ENCODE peak calls at places on chromosomes 2 and 18, in eight cellular contexts. V is GM20000, L is neural crest cell, W is GM10248, O is breast epithelium, T is MM.1S, G is MCF 10A, S is RWPE1. Q is an unnamed sample.

GRCh38 chr18:10401489-10401888 is 52.9 kb upstream of the APCDD1 start:
- DNase-seq in V (no peak), L (no peak), W (no peak), O (no peak), T (no peak), G (peak; percentile 8), S (peak; percentile 29), Q (peak; percentile 37)

GRCh38 chr2:228048838-228049490 is 132.5 kb downstream of the SPHKAP start:
- DNase-seq in V (peak; percentile 3), L (peak; percentile 17), W (no peak), O (no peak), T (peak; percentile 52), G (peak; percentile 89), S (peak; percentile 71), Q (no peak)

GRCh38 chr2:219552382-219553167 is 8.7 kb downstream of the TMEM198 start:
- DNase-seq in V (peak; percentile 98), L (peak; percentile 93), W (peak; percentile 94), O (peak; percentile 76), T (peak; percentile 44), G (peak; percentile 75), S (peak; percentile 88), Q (peak; percentile 77)

GRCh38 chr2:38653715-38654494 is 12.0 kb upstream of the GALM start:
- DNase-seq in V (no peak), L (no peak), W (no peak), O (no peak), T (no peak), G (no peak), S (peak; percentile 27), Q (no peak)

GRCh38 chr18:24491882-24492281 is 31.4 kb downstream of the HRH4 start:
- DNase-seq in V (peak; percentile 24), L (no peak), W (peak; percentile 38), O (no peak), T (peak; percentile 75), G (no peak), S (no peak), Q (no peak)

GRCh38 chr2:111121028-111121872 is 536 bp downstream of the BCL2L11 start:
- DNase-seq in V (peak; percentile 58), L (peak; percentile 51), W (peak; percentile 34), O (peak; percentile 30), T (peak; percentile 44), G (peak; percentile 53), S (peak; percentile 27), Q (no peak)

GRCh38 chr2:233198026-233198425 is 53.4 kb upstream of the ATG16L1 start:
- DNase-seq in V (no peak), L (no peak), W (no peak), O (no peak), T (no peak), G (no peak), S (no peak), Q (no peak)

GRCh38 chr2:223469270-223470057 is 132.7 kb downstream of the SCG2 start:
- DNase-seq in V (no peak), L (no peak), W (no peak), O (no peak), T (no peak), G (peak; percentile 33), S (no peak), Q (no peak)

GRCh38 chr2:238655974-238656722 is 191.7 kb upstream of the TWIST2 start:
- DNase-seq in V (no peak), L (no peak), W (no peak), O (no peak), T (no peak), G (no peak), S (no peak), Q (no peak)

GRCh38 chr2:197838036-197838435 is 33.6 kb downstream of the PLCL1 start:
- DNase-seq in V (peak; percentile 44), L (no peak), W (peak; percentile 64), O (no peak), T (peak; percentile 93), G (no peak), S (no peak), Q (no peak)

GRCh38 chr2:235709124-235709813 is 215.4 kb downstream of the AGAP1 start:
- DNase-seq in V (no peak), L (no peak), W (no peak), O (no peak), T (no peak), G (peak; percentile 87), S (peak; percentile 92), Q (no peak)

GRCh38 chr2:126801473-126801872 is 97.2 kb upstream of the TEX51 start:
- DNase-seq in V (no peak), L (no peak), W (no peak), O (no peak), T (no peak), G (no peak), S (no peak), Q (no peak)

DNA sequence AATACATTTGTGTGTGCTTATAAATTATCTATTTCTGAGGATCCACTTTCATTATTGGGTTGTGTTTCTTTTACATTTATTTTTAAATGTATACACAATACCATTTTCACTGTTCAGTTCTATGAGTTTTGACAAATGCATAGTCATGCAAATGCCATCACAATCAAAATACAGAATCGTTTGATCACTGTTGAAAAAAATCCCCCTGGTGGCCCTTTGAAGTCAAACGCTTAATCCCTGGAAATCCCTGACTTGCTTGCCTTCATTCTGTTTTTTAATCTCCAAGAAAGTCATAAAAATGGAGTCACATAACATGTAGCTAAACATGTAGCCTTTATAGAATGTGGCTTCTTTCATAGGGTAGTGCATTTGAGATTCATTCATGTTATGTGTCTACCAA is 173.3 kb downstream of the GALR1 start:
- DNase-seq in V (no peak), L (no peak), W (no peak), O (no peak), T (no peak), G (peak; percentile 13), S (no peak), Q (no peak)
- TF ChIP-seq CTCF in V (no peak), L (peak; percentile 61), W (no peak), O (no peak), T (no peak), G (peak; percentile 26), S (no peak), Q (no peak)

DNA sequence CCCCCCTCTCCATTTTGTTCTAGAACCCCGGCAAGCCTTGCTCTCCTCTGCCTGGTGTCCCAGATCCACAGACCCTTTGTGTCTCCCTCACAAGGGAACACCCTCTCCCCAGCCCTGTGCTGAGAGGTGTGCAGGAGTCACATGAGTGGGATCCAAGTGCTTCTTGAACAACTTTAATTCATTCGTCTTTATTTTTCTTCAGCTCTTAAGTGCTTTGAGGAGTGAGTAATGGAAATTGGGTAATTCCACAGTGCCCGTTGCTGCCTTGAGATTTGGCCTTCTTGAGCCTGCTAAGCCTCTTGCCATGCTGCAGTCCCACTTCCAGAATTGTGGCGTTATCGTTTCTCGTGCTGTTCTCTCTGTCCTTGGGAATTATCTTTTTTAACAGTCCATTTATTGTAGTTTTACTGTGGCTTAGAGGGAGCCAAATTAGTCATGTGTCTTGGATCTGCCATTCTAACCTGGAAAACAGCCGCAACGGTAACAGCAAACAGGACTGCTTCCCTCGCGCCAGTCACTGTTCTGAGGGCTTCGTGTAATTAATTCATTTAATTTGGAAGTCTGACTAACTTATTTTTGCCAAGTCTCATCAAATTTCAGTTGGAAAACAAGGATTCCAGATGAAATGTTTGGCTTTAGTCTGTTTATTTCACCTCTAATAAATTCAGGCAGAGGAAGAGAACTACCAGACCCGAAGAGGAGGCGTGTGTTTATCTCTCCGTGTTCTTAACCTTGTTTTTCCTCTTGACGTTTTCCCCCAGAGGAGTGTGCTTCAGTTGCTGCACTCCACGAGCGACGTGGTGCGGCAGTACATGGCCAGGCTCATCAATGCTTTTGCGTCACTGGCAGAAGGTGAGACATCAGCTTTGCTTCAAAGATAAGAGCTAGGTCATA is 72.0 kb downstream of the ARMC9 start:
- DNase-seq in V (no peak), L (no peak), W (no peak), O (no peak), T (no peak), G (no peak), S (no peak), Q (no peak)
- TF ChIP-seq CTCF in V (no peak), L (no peak), W (no peak), O (no peak), T (no peak), G (no peak), S (no peak), Q (no peak)

GRCh38 chr2:175181877-175182308 is 383 bp upstream of the ATP5MC3 start:
- DNase-seq in V (no peak), L (no peak), W (no peak), O (no peak), T (peak; percentile 15), G (no peak), S (no peak), Q (no peak)

GRCh38 chr2:175176624-175177023 is 4.9 kb downstream of the ATP5MC3 start:
- DNase-seq in V (no peak), L (no peak), W (no peak), O (no peak), T (no peak), G (no peak), S (no peak), Q (no peak)

GRCh38 chr2:175180701-175181103 is 808 bp downstream of the ATP5MC3 start:
- DNase-seq in V (peak; percentile 51), L (peak; percentile 14), W (peak; percentile 51), O (peak; percentile 27), T (peak; percentile 51), G (peak; percentile 66), S (peak; percentile 42), Q (peak; percentile 29)

GRCh38 chr2:175183674-175184073 is 2.2 kb upstream of the ATP5MC3 start:
- DNase-seq in V (no peak), L (no peak), W (no peak), O (no peak), T (no peak), G (no peak), S (no peak), Q (no peak)

DNA sequence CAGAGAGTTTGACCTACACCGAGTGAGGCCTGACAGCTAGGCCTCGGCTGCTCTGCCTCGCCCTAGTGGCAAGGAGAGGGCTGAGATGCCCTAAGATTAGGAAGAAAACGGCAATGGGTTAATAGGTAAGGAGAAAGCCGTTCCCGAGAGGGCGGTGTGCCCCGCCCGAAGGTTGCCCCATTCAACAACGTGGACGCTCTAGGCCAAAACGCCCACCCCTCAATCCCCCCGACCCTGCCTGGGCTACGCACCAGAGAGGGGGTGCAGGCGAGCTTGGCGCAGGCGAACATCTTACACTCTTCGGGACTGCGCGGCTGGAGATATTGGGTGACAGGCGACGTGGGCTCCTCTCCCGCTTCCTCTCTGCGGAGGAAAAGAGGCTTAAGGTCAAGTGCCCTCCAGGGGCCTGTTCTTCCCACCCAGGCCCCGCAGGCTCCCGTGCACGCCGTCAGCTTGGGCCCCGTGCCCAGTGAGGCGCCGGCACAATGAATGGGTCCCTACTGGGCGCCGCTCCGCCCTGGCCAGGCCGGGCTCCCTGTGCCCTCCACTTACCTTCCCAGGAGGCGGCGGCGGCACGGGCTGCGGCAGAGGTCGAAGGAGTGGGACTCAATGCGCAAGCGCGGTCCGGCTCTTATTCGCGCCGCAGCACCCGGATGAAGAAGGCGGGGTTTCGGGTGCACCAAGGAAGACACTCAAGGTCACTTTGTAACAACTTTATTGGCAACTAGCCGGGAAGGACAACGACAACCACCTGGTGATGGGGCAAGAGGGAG is at the start of gene ATP5MC3:
- DNase-seq in V (peak; percentile 90), L (peak; percentile 88), W (peak; percentile 95), O (peak; percentile 91), T (peak; percentile 99), G (peak; percentile 97), S (peak; percentile 95), Q (peak; percentile 79)
- TF ChIP-seq CTCF in V (no peak), L (peak; percentile 36), W (no peak), O (no peak), T (peak; percentile 35), G (peak; percentile 18), S (peak; percentile 15), Q (no peak)

GRCh38 chr2:95314598-95314963 is 17.4 kb downstream of the KCNIP3 start:
- DNase-seq in V (no peak), L (no peak), W (no peak), O (no peak), T (no peak), G (no peak), S (no peak), Q (no peak)
- TF ChIP-seq CTCF in V (no peak), L (no peak), W (no peak), O (no peak), T (no peak), G (no peak), S (no peak), Q (no peak)